ENCODE peak calls at places on chromosomes 11 and 22, in nine cellular contexts. One of them, this sample, is unnamed.

GRCh38 chr11:81548123-81548522 is 1185.5 kb downstream of the FAM181B start:
- DNase-seq in tibial artery: no peak
- DNase-seq in coronary artery: no peak
- DNase-seq in stimulated activated CD4-positive, alpha-beta T cell treated with anti-CD3 and anti-CD28 coated beads, Interleukin-1b, Interleukin-23, amount 100 ng/mL, for 24 hours: no peak
- DNase-seq in putamen: no peak
- DNase-seq in activated CD8-positive, alpha-beta memory T cell treated with anti-CD3 and anti-CD28 coated beads, Interleukin-2, amount 50 U/mL, for 48 hours: no peak
- DNase-seq in smooth muscle cell of the brain vasculature: no peak
- DNase-seq in left cardiac atrium: no peak
- DNase-seq in NCI-H1092 treated with DMSO at 0.1 percent for 48 hours: no peak
- DNase-seq in this sample: no peak

GRCh38 chr11:134001101-134001500 is 44.3 kb upstream of the IGSF9B start:
- DNase-seq in coronary artery: no peak
- DNase-seq in activated CD8-positive, alpha-beta memory T cell treated with anti-CD3 and anti-CD28 coated beads, Interleukin-2, amount 50 U/mL, for 48 hours: no peak
- DNase-seq in putamen: no peak
- DNase-seq in smooth muscle cell of the brain vasculature: no peak
- DNase-seq in tibial artery: no peak
- DNase-seq in left cardiac atrium: no peak
- DNase-seq in stimulated activated CD4-positive, alpha-beta T cell treated with anti-CD3 and anti-CD28 coated beads, Interleukin-1b, Interleukin-23, amount 100 ng/mL, for 24 hours: no peak
- DNase-seq in NCI-H1092 treated with DMSO at 0.1 percent for 48 hours: no peak
- DNase-seq in this sample: no peak

GRCh38 chr11:93221539-93221938 is 23.7 kb upstream of the SLC36A4 start:
- DNase-seq in smooth muscle cell of the brain vasculature: no peak
- DNase-seq in activated CD8-positive, alpha-beta memory T cell treated with anti-CD3 and anti-CD28 coated beads, Interleukin-2, amount 50 U/mL, for 48 hours: no peak
- DNase-seq in left cardiac atrium: no peak
- DNase-seq in coronary artery: no peak
- DNase-seq in stimulated activated CD4-positive, alpha-beta T cell treated with anti-CD3 and anti-CD28 coated beads, Interleukin-1b, Interleukin-23, amount 100 ng/mL, for 24 hours: no peak
- DNase-seq in putamen: no peak
- DNase-seq in NCI-H1092 treated with DMSO at 0.1 percent for 48 hours: peak
- DNase-seq in tibial artery: no peak
- DNase-seq in this sample: no peak

GRCh38 chr11:12287009-12287373 is 90.4 kb upstream of the PARVA start:
- DNase-seq in activated CD8-positive, alpha-beta memory T cell treated with anti-CD3 and anti-CD28 coated beads, Interleukin-2, amount 50 U/mL, for 48 hours: peak
- DNase-seq in putamen: no peak
- DNase-seq in left cardiac atrium: peak
- DNase-seq in smooth muscle cell of the brain vasculature: peak
- DNase-seq in NCI-H1092 treated with DMSO at 0.1 percent for 48 hours: no peak
- DNase-seq in stimulated activated CD4-positive, alpha-beta T cell treated with anti-CD3 and anti-CD28 coated beads, Interleukin-1b, Interleukin-23, amount 100 ng/mL, for 24 hours: no peak
- DNase-seq in tibial artery: peak
- DNase-seq in coronary artery: peak
- DNase-seq in this sample: peak

GRCh38 chr11:81869337-81870065 is 864.2 kb downstream of the FAM181B start:
- DNase-seq in NCI-H1092 treated with DMSO at 0.1 percent for 48 hours: no peak
- DNase-seq in stimulated activated CD4-positive, alpha-beta T cell treated with anti-CD3 and anti-CD28 coated beads, Interleukin-1b, Interleukin-23, amount 100 ng/mL, for 24 hours: peak
- DNase-seq in putamen: no peak
- DNase-seq in tibial artery: no peak
- DNase-seq in coronary artery: no peak
- DNase-seq in smooth muscle cell of the brain vasculature: no peak
- DNase-seq in activated CD8-positive, alpha-beta memory T cell treated with anti-CD3 and anti-CD28 coated beads, Interleukin-2, amount 50 U/mL, for 48 hours: peak
- DNase-seq in left cardiac atrium: no peak
- DNase-seq in this sample: no peak

GRCh38 chr11:17746096-17746495 is 11.5 kb downstream of the KCNC1 start:
- DNase-seq in coronary artery: no peak
- DNase-seq in left cardiac atrium: peak
- DNase-seq in NCI-H1092 treated with DMSO at 0.1 percent for 48 hours: no peak
- DNase-seq in smooth muscle cell of the brain vasculature: no peak
- DNase-seq in stimulated activated CD4-positive, alpha-beta T cell treated with anti-CD3 and anti-CD28 coated beads, Interleukin-1b, Interleukin-23, amount 100 ng/mL, for 24 hours: no peak
- DNase-seq in tibial artery: no peak
- DNase-seq in activated CD8-positive, alpha-beta memory T cell treated with anti-CD3 and anti-CD28 coated beads, Interleukin-2, amount 50 U/mL, for 48 hours: no peak
- DNase-seq in putamen: no peak
- DNase-seq in this sample: no peak

GRCh38 chr22:29308148-29308790 is 1.8 kb downstream of the GAS2L1 start:
- DNase-seq in NCI-H1092 treated with DMSO at 0.1 percent for 48 hours: no peak
- DNase-seq in tibial artery: peak
- DNase-seq in putamen: no peak
- DNase-seq in left cardiac atrium: peak
- DNase-seq in coronary artery: peak
- DNase-seq in activated CD8-positive, alpha-beta memory T cell treated with anti-CD3 and anti-CD28 coated beads, Interleukin-2, amount 50 U/mL, for 48 hours: no peak
- DNase-seq in stimulated activated CD4-positive, alpha-beta T cell treated with anti-CD3 and anti-CD28 coated beads, Interleukin-1b, Interleukin-23, amount 100 ng/mL, for 24 hours: no peak
- DNase-seq in smooth muscle cell of the brain vasculature: no peak
- DNase-seq in this sample: no peak

GRCh38 chr11:126956664-126957063 is 43.9 kb downstream of the KIRREL3 start:
- DNase-seq in left cardiac atrium: no peak
- DNase-seq in stimulated activated CD4-positive, alpha-beta T cell treated with anti-CD3 and anti-CD28 coated beads, Interleukin-1b, Interleukin-23, amount 100 ng/mL, for 24 hours: no peak
- DNase-seq in NCI-H1092 treated with DMSO at 0.1 percent for 48 hours: no peak
- DNase-seq in activated CD8-positive, alpha-beta memory T cell treated with anti-CD3 and anti-CD28 coated beads, Interleukin-2, amount 50 U/mL, for 48 hours: no peak
- DNase-seq in coronary artery: no peak
- DNase-seq in putamen: no peak
- DNase-seq in tibial artery: no peak
- DNase-seq in smooth muscle cell of the brain vasculature: no peak
- DNase-seq in this sample: no peak

GRCh38 chr11:125262825-125263218 is 98.3 kb downstream of the PKNOX2 start:
- DNase-seq in smooth muscle cell of the brain vasculature: no peak
- DNase-seq in stimulated activated CD4-positive, alpha-beta T cell treated with anti-CD3 and anti-CD28 coated beads, Interleukin-1b, Interleukin-23, amount 100 ng/mL, for 24 hours: no peak
- DNase-seq in tibial artery: no peak
- DNase-seq in NCI-H1092 treated with DMSO at 0.1 percent for 48 hours: peak
- DNase-seq in activated CD8-positive, alpha-beta memory T cell treated with anti-CD3 and anti-CD28 coated beads, Interleukin-2, amount 50 U/mL, for 48 hours: no peak
- DNase-seq in left cardiac atrium: no peak
- DNase-seq in putamen: peak
- DNase-seq in coronary artery: no peak
- DNase-seq in this sample: no peak

GRCh38 chr11:29319231-29319630 is 697.6 kb downstream of the KCNA4 start:
- DNase-seq in tibial artery: no peak
- DNase-seq in coronary artery: no peak
- DNase-seq in NCI-H1092 treated with DMSO at 0.1 percent for 48 hours: no peak
- DNase-seq in left cardiac atrium: no peak
- DNase-seq in putamen: no peak
- DNase-seq in smooth muscle cell of the brain vasculature: no peak
- DNase-seq in activated CD8-positive, alpha-beta memory T cell treated with anti-CD3 and anti-CD28 coated beads, Interleukin-2, amount 50 U/mL, for 48 hours: no peak
- DNase-seq in stimulated activated CD4-positive, alpha-beta T cell treated with anti-CD3 and anti-CD28 coated beads, Interleukin-1b, Interleukin-23, amount 100 ng/mL, for 24 hours: no peak
- DNase-seq in this sample: no peak

GRCh38 chr22:32175751-32176644 is 16.9 kb upstream of the C22orf42 start:
- DNase-seq in NCI-H1092 treated with DMSO at 0.1 percent for 48 hours: peak
- DNase-seq in activated CD8-positive, alpha-beta memory T cell treated with anti-CD3 and anti-CD28 coated beads, Interleukin-2, amount 50 U/mL, for 48 hours: no peak
- DNase-seq in tibial artery: no peak
- DNase-seq in putamen: no peak
- DNase-seq in coronary artery: no peak
- DNase-seq in stimulated activated CD4-positive, alpha-beta T cell treated with anti-CD3 and anti-CD28 coated beads, Interleukin-1b, Interleukin-23, amount 100 ng/mL, for 24 hours: no peak
- DNase-seq in left cardiac atrium: no peak
- DNase-seq in smooth muscle cell of the brain vasculature: no peak
- DNase-seq in this sample: no peak

GRCh38 chr11:126147268-126148111 is 64.0 kb downstream of the RPUSD4 start:
- DNase-seq in putamen: no peak
- DNase-seq in activated CD8-positive, alpha-beta memory T cell treated with anti-CD3 and anti-CD28 coated beads, Interleukin-2, amount 50 U/mL, for 48 hours: no peak
- DNase-seq in tibial artery: no peak
- DNase-seq in stimulated activated CD4-positive, alpha-beta T cell treated with anti-CD3 and anti-CD28 coated beads, Interleukin-1b, Interleukin-23, amount 100 ng/mL, for 24 hours: no peak
- DNase-seq in smooth muscle cell of the brain vasculature: no peak
- DNase-seq in left cardiac atrium: no peak
- DNase-seq in coronary artery: no peak
- DNase-seq in NCI-H1092 treated with DMSO at 0.1 percent for 48 hours: peak
- DNase-seq in this sample: no peak

GRCh38 chr11:65305501-65306268 is 9.0 kb upstream of the CDC42EP2 start:
- DNase-seq in activated CD8-positive, alpha-beta memory T cell treated with anti-CD3 and anti-CD28 coated beads, Interleukin-2, amount 50 U/mL, for 48 hours: no peak
- DNase-seq in putamen: no peak
- DNase-seq in smooth muscle cell of the brain vasculature: no peak
- DNase-seq in tibial artery: no peak
- DNase-seq in NCI-H1092 treated with DMSO at 0.1 percent for 48 hours: no peak
- DNase-seq in stimulated activated CD4-positive, alpha-beta T cell treated with anti-CD3 and anti-CD28 coated beads, Interleukin-1b, Interleukin-23, amount 100 ng/mL, for 24 hours: no peak
- DNase-seq in left cardiac atrium: no peak
- DNase-seq in coronary artery: no peak
- DNase-seq in this sample: no peak

GRCh38 chr11:69230856-69231425 is 63.0 kb upstream of the MYEOV start:
- DNase-seq in NCI-H1092 treated with DMSO at 0.1 percent for 48 hours: no peak
- DNase-seq in coronary artery: peak
- DNase-seq in activated CD8-positive, alpha-beta memory T cell treated with anti-CD3 and anti-CD28 coated beads, Interleukin-2, amount 50 U/mL, for 48 hours: peak
- DNase-seq in tibial artery: peak
- DNase-seq in putamen: no peak
- DNase-seq in stimulated activated CD4-positive, alpha-beta T cell treated with anti-CD3 and anti-CD28 coated beads, Interleukin-1b, Interleukin-23, amount 100 ng/mL, for 24 hours: no peak
- DNase-seq in left cardiac atrium: no peak
- DNase-seq in smooth muscle cell of the brain vasculature: no peak
- DNase-seq in this sample: no peak

GRCh38 chr11:12280838-12281565 is 96.4 kb upstream of the PARVA start:
- DNase-seq in smooth muscle cell of the brain vasculature: no peak
- DNase-seq in coronary artery: peak
- DNase-seq in tibial artery: no peak
- DNase-seq in activated CD8-positive, alpha-beta memory T cell treated with anti-CD3 and anti-CD28 coated beads, Interleukin-2, amount 50 U/mL, for 48 hours: peak
- DNase-seq in putamen: no peak
- DNase-seq in NCI-H1092 treated with DMSO at 0.1 percent for 48 hours: no peak
- DNase-seq in stimulated activated CD4-positive, alpha-beta T cell treated with anti-CD3 and anti-CD28 coated beads, Interleukin-1b, Interleukin-23, amount 100 ng/mL, for 24 hours: no peak
- DNase-seq in left cardiac atrium: no peak
- DNase-seq in this sample: no peak

GRCh38 chr22:44249376-44250147 is 63.2 kb downstream of the SHISAL1 start:
- DNase-seq in putamen: no peak
- DNase-seq in stimulated activated CD4-positive, alpha-beta T cell treated with anti-CD3 and anti-CD28 coated beads, Interleukin-1b, Interleukin-23, amount 100 ng/mL, for 24 hours: no peak
- DNase-seq in NCI-H1092 treated with DMSO at 0.1 percent for 48 hours: no peak
- DNase-seq in tibial artery: no peak
- DNase-seq in activated CD8-positive, alpha-beta memory T cell treated with anti-CD3 and anti-CD28 coated beads, Interleukin-2, amount 50 U/mL, for 48 hours: peak
- DNase-seq in left cardiac atrium: no peak
- DNase-seq in smooth muscle cell of the brain vasculature: no peak
- DNase-seq in coronary artery: no peak
- DNase-seq in this sample: no peak

GRCh38 chr11:1104411-1105182 is 29.9 kb downstream of the MUC2 start:
- DNase-seq in putamen: no peak
- DNase-seq in stimulated activated CD4-positive, alpha-beta T cell treated with anti-CD3 and anti-CD28 coated beads, Interleukin-1b, Interleukin-23, amount 100 ng/mL, for 24 hours: no peak
- DNase-seq in activated CD8-positive, alpha-beta memory T cell treated with anti-CD3 and anti-CD28 coated beads, Interleukin-2, amount 50 U/mL, for 48 hours: no peak
- DNase-seq in smooth muscle cell of the brain vasculature: no peak
- DNase-seq in coronary artery: no peak
- DNase-seq in NCI-H1092 treated with DMSO at 0.1 percent for 48 hours: no peak
- DNase-seq in tibial artery: no peak
- DNase-seq in left cardiac atrium: no peak
- DNase-seq in this sample: no peak

GRCh38 chr11:23725752-23726151 is 771.1 kb upstream of the LUZP2 start:
- DNase-seq in tibial artery: no peak
- DNase-seq in activated CD8-positive, alpha-beta memory T cell treated with anti-CD3 and anti-CD28 coated beads, Interleukin-2, amount 50 U/mL, for 48 hours: no peak
- DNase-seq in NCI-H1092 treated with DMSO at 0.1 percent for 48 hours: no peak
- DNase-seq in putamen: no peak
- DNase-seq in left cardiac atrium: no peak
- DNase-seq in stimulated activated CD4-positive, alpha-beta T cell treated with anti-CD3 and anti-CD28 coated beads, Interleukin-1b, Interleukin-23, amount 100 ng/mL, for 24 hours: no peak
- DNase-seq in coronary artery: no peak
- DNase-seq in smooth muscle cell of the brain vasculature: no peak
- DNase-seq in this sample: peak

GRCh38 chr11:44309483-44310197 is at the start of gene ALX4:
- DNase-seq in smooth muscle cell of the brain vasculature: no peak
- DNase-seq in left cardiac atrium: peak
- DNase-seq in NCI-H1092 treated with DMSO at 0.1 percent for 48 hours: peak
- DNase-seq in putamen: no peak
- DNase-seq in tibial artery: no peak
- DNase-seq in coronary artery: no peak
- DNase-seq in activated CD8-positive, alpha-beta memory T cell treated with anti-CD3 and anti-CD28 coated beads, Interleukin-2, amount 50 U/mL, for 48 hours: peak
- DNase-seq in stimulated activated CD4-positive, alpha-beta T cell treated with anti-CD3 and anti-CD28 coated beads, Interleukin-1b, Interleukin-23, amount 100 ng/mL, for 24 hours: no peak
- DNase-seq in this sample: no peak

GRCh38 chr11:103842191-103842590 is 194.2 kb upstream of the DDI1 start:
- DNase-seq in left cardiac atrium: peak
- DNase-seq in smooth muscle cell of the brain vasculature: no peak
- DNase-seq in stimulated activated CD4-positive, alpha-beta T cell treated with anti-CD3 and anti-CD28 coated beads, Interleukin-1b, Interleukin-23, amount 100 ng/mL, for 24 hours: no peak
- DNase-seq in putamen: no peak
- DNase-seq in coronary artery: no peak
- DNase-seq in tibial artery: no peak
- DNase-seq in NCI-H1092 treated with DMSO at 0.1 percent for 48 hours: no peak
- DNase-seq in activated CD8-positive, alpha-beta memory T cell treated with anti-CD3 and anti-CD28 coated beads, Interleukin-2, amount 50 U/mL, for 48 hours: no peak
- DNase-seq in this sample: no peak

GRCh38 chr11:75896843-75897419 is 81.9 kb downstream of the UVRAG start:
- DNase-seq in putamen: peak
- DNase-seq in activated CD8-positive, alpha-beta memory T cell treated with anti-CD3 and anti-CD28 coated beads, Interleukin-2, amount 50 U/mL, for 48 hours: no peak
- DNase-seq in NCI-H1092 treated with DMSO at 0.1 percent for 48 hours: peak
- DNase-seq in stimulated activated CD4-positive, alpha-beta T cell treated with anti-CD3 and anti-CD28 coated beads, Interleukin-1b, Interleukin-23, amount 100 ng/mL, for 24 hours: no peak
- DNase-seq in coronary artery: no peak
- DNase-seq in smooth muscle cell of the brain vasculature: peak
- DNase-seq in left cardiac atrium: no peak
- DNase-seq in tibial artery: no peak
- DNase-seq in this sample: peak

GRCh38 chr11:132935383-132935782 is 596.9 kb downstream of the OPCML start:
- DNase-seq in smooth muscle cell of the brain vasculature: no peak
- DNase-seq in putamen: no peak
- DNase-seq in NCI-H1092 treated with DMSO at 0.1 percent for 48 hours: no peak
- DNase-seq in coronary artery: no peak
- DNase-seq in stimulated activated CD4-positive, alpha-beta T cell treated with anti-CD3 and anti-CD28 coated beads, Interleukin-1b, Interleukin-23, amount 100 ng/mL, for 24 hours: no peak
- DNase-seq in tibial artery: no peak
- DNase-seq in activated CD8-positive, alpha-beta memory T cell treated with anti-CD3 and anti-CD28 coated beads, Interleukin-2, amount 50 U/mL, for 48 hours: no peak
- DNase-seq in left cardiac atrium: no peak
- DNase-seq in this sample: no peak

GRCh38 chr11:63915961-63916836 is 765 bp downstream of the RCOR2 start:
- DNase-seq in smooth muscle cell of the brain vasculature: no peak
- DNase-seq in NCI-H1092 treated with DMSO at 0.1 percent for 48 hours: peak
- DNase-seq in activated CD8-positive, alpha-beta memory T cell treated with anti-CD3 and anti-CD28 coated beads, Interleukin-2, amount 50 U/mL, for 48 hours: peak
- DNase-seq in left cardiac atrium: peak
- DNase-seq in stimulated activated CD4-positive, alpha-beta T cell treated with anti-CD3 and anti-CD28 coated beads, Interleukin-1b, Interleukin-23, amount 100 ng/mL, for 24 hours: no peak
- DNase-seq in coronary artery: no peak
- DNase-seq in tibial artery: no peak
- DNase-seq in putamen: no peak
- DNase-seq in this sample: peak

GRCh38 chr11:130873766-130874165 is 42.5 kb downstream of the SNX19 start:
- DNase-seq in coronary artery: no peak
- DNase-seq in stimulated activated CD4-positive, alpha-beta T cell treated with anti-CD3 and anti-CD28 coated beads, Interleukin-1b, Interleukin-23, amount 100 ng/mL, for 24 hours: no peak
- DNase-seq in tibial artery: no peak
- DNase-seq in activated CD8-positive, alpha-beta memory T cell treated with anti-CD3 and anti-CD28 coated beads, Interleukin-2, amount 50 U/mL, for 48 hours: no peak
- DNase-seq in smooth muscle cell of the brain vasculature: no peak
- DNase-seq in NCI-H1092 treated with DMSO at 0.1 percent for 48 hours: no peak
- DNase-seq in putamen: no peak
- DNase-seq in left cardiac atrium: no peak
- DNase-seq in this sample: peak

GRCh38 chr22:17777005-17777716 is 2.9 kb upstream of the BID start:
- DNase-seq in NCI-H1092 treated with DMSO at 0.1 percent for 48 hours: no peak
- DNase-seq in stimulated activated CD4-positive, alpha-beta T cell treated with anti-CD3 and anti-CD28 coated beads, Interleukin-1b, Interleukin-23, amount 100 ng/mL, for 24 hours: peak
- DNase-seq in left cardiac atrium: no peak
- DNase-seq in activated CD8-positive, alpha-beta memory T cell treated with anti-CD3 and anti-CD28 coated beads, Interleukin-2, amount 50 U/mL, for 48 hours: peak
- DNase-seq in putamen: no peak
- DNase-seq in tibial artery: no peak
- DNase-seq in smooth muscle cell of the brain vasculature: no peak
- DNase-seq in coronary artery: no peak
- DNase-seq in this sample: no peak

GRCh38 chr11:80155412-80156017 is 714.7 kb upstream of the TENM4 start:
- DNase-seq in coronary artery: no peak
- DNase-seq in stimulated activated CD4-positive, alpha-beta T cell treated with anti-CD3 and anti-CD28 coated beads, Interleukin-1b, Interleukin-23, amount 100 ng/mL, for 24 hours: no peak
- DNase-seq in NCI-H1092 treated with DMSO at 0.1 percent for 48 hours: peak
- DNase-seq in left cardiac atrium: no peak
- DNase-seq in putamen: no peak
- DNase-seq in activated CD8-positive, alpha-beta memory T cell treated with anti-CD3 and anti-CD28 coated beads, Interleukin-2, amount 50 U/mL, for 48 hours: no peak
- DNase-seq in tibial artery: no peak
- DNase-seq in smooth muscle cell of the brain vasculature: peak
- DNase-seq in this sample: peak

GRCh38 chr11:69476715-69477025 is 4.8 kb upstream of the LINC01488 start:
- DNase-seq in activated CD8-positive, alpha-beta memory T cell treated with anti-CD3 and anti-CD28 coated beads, Interleukin-2, amount 50 U/mL, for 48 hours: no peak
- DNase-seq in coronary artery: no peak
- DNase-seq in left cardiac atrium: no peak
- DNase-seq in putamen: no peak
- DNase-seq in stimulated activated CD4-positive, alpha-beta T cell treated with anti-CD3 and anti-CD28 coated beads, Interleukin-1b, Interleukin-23, amount 100 ng/mL, for 24 hours: no peak
- DNase-seq in NCI-H1092 treated with DMSO at 0.1 percent for 48 hours: no peak
- DNase-seq in smooth muscle cell of the brain vasculature: no peak
- DNase-seq in tibial artery: no peak
- DNase-seq in this sample: no peak

GRCh38 chr22:24772493-24773220 is 1.9 kb downstream of the PIWIL3 start:
- DNase-seq in smooth muscle cell of the brain vasculature: peak
- DNase-seq in left cardiac atrium: no peak
- DNase-seq in stimulated activated CD4-positive, alpha-beta T cell treated with anti-CD3 and anti-CD28 coated beads, Interleukin-1b, Interleukin-23, amount 100 ng/mL, for 24 hours: no peak
- DNase-seq in tibial artery: no peak
- DNase-seq in NCI-H1092 treated with DMSO at 0.1 percent for 48 hours: peak
- DNase-seq in coronary artery: no peak
- DNase-seq in putamen: no peak
- DNase-seq in activated CD8-positive, alpha-beta memory T cell treated with anti-CD3 and anti-CD28 coated beads, Interleukin-2, amount 50 U/mL, for 48 hours: peak
- DNase-seq in this sample: peak

GRCh38 chr11:64242920-64243854 is 2.3 kb downstream of the FKBP2 start:
- DNase-seq in coronary artery: no peak
- DNase-seq in left cardiac atrium: no peak
- DNase-seq in stimulated activated CD4-positive, alpha-beta T cell treated with anti-CD3 and anti-CD28 coated beads, Interleukin-1b, Interleukin-23, amount 100 ng/mL, for 24 hours: no peak
- DNase-seq in smooth muscle cell of the brain vasculature: no peak
- DNase-seq in activated CD8-positive, alpha-beta memory T cell treated with anti-CD3 and anti-CD28 coated beads, Interleukin-2, amount 50 U/mL, for 48 hours: no peak
- DNase-seq in putamen: no peak
- DNase-seq in NCI-H1092 treated with DMSO at 0.1 percent for 48 hours: no peak
- DNase-seq in tibial artery: no peak
- DNase-seq in this sample: no peak

GRCh38 chr11:16891964-16892363 is 122.2 kb downstream of the PLEKHA7 start:
- DNase-seq in activated CD8-positive, alpha-beta memory T cell treated with anti-CD3 and anti-CD28 coated beads, Interleukin-2, amount 50 U/mL, for 48 hours: no peak
- DNase-seq in putamen: no peak
- DNase-seq in tibial artery: no peak
- DNase-seq in NCI-H1092 treated with DMSO at 0.1 percent for 48 hours: no peak
- DNase-seq in left cardiac atrium: no peak
- DNase-seq in coronary artery: no peak
- DNase-seq in smooth muscle cell of the brain vasculature: no peak
- DNase-seq in stimulated activated CD4-positive, alpha-beta T cell treated with anti-CD3 and anti-CD28 coated beads, Interleukin-1b, Interleukin-23, amount 100 ng/mL, for 24 hours: no peak
- DNase-seq in this sample: peak

GRCh38 chr11:121494355-121495099 is 41.8 kb upstream of the SORL1-AS1 start:
- DNase-seq in tibial artery: no peak
- DNase-seq in NCI-H1092 treated with DMSO at 0.1 percent for 48 hours: no peak
- DNase-seq in coronary artery: no peak
- DNase-seq in activated CD8-positive, alpha-beta memory T cell treated with anti-CD3 and anti-CD28 coated beads, Interleukin-2, amount 50 U/mL, for 48 hours: no peak
- DNase-seq in smooth muscle cell of the brain vasculature: no peak
- DNase-seq in stimulated activated CD4-positive, alpha-beta T cell treated with anti-CD3 and anti-CD28 coated beads, Interleukin-1b, Interleukin-23, amount 100 ng/mL, for 24 hours: no peak
- DNase-seq in left cardiac atrium: no peak
- DNase-seq in putamen: peak
- DNase-seq in this sample: no peak

This sample was measured in LHCN-M2.